ENCODE peak calls at places on chromosomes 11 and 22, in ten cellular contexts. B is naive thymus-derived CD4-positive, alpha-beta T cell; D is A549; V is activated CD8-positive, alpha-beta T cell treated with anti-CD3 and anti-CD28 coated beads for 36 hours; G is naive thymus-derived CD8-positive, alpha-beta T cell; I is activated naive CD4-positive, alpha-beta T cell treated with anti-CD3 and anti-CD28 coated beads, Interleukin-2, amount 50 U/mL, for 72 hours; X is heart right ventricle; R is aorta; T is activated naive CD8-positive, alpha-beta T cell treated with anti-CD3 and anti-CD28 coated beads, Interleukin-2, amount 50 U/mL, for 24 hours; K is RWPE2. W is an unnamed sample.
A peak's percentile ranks its signal among the peaks of the same experiment; 100 is the strongest.

GRCh38 chr22:37299969-37300509 is 17.7 kb downstream of the CYTH4 start:
- ATAC-seq in B (peak; percentile 2), D (no peak), V (no peak), G (no peak), I (no peak), X (no peak), R (no peak), T (no peak), K (no peak), W (no peak)

GRCh38 chr22:17352798-17353197 is 16.5 kb upstream of the CECR2 start:
- ATAC-seq in B (no peak), D (no peak), V (no peak), G (no peak), I (no peak), X (no peak), R (no peak), T (no peak), K (no peak), W (no peak)

GRCh38 chr22:42697542-42698013 is 23.1 kb downstream of the A4GALT start:
- ATAC-seq in B (no peak), D (peak; percentile 77), V (no peak), G (no peak), I (no peak), X (peak; percentile 81), R (peak; percentile 88), T (no peak), K (peak; percentile 92), W (no peak)

GRCh38 chr11:68406318-68407313 is 53.9 kb upstream of the PPP6R3 start:
- ATAC-seq in B (no peak), D (no peak), V (no peak), G (no peak), I (no peak), X (no peak), R (no peak), T (no peak), K (no peak), W (no peak)

GRCh38 chr22:27673839-27674238 is 127.7 kb downstream of the MN1 start:
- ATAC-seq in B (no peak), D (no peak), V (no peak), G (no peak), I (no peak), X (no peak), R (no peak), T (no peak), K (no peak), W (no peak)

GRCh38 chr22:36335621-36336020 is 52.1 kb downstream of the MYH9 start:
- ATAC-seq in B (no peak), D (no peak), V (no peak), G (no peak), I (no peak), X (no peak), R (no peak), T (no peak), K (no peak), W (no peak)

GRCh38 chr11:70472240-70472639 is 73.9 kb downstream of the CTTN start:
- ATAC-seq in B (no peak), D (no peak), V (no peak), G (no peak), I (no peak), X (no peak), R (no peak), T (no peak), K (no peak), W (no peak)

GRCh38 chr11:33970984-33971466 is 79.1 kb upstream of the LMO2 start:
- ATAC-seq in B (peak; percentile 72), D (peak; percentile 89), V (peak; percentile 53), G (no peak), I (no peak), X (peak; percentile 91), R (peak; percentile 89), T (peak; percentile 52), K (peak; percentile 80), W (no peak)

GRCh38 chr11:17633987-17634775 is 85.2 kb upstream of the MYOD1 start:
- ATAC-seq in B (no peak), D (no peak), V (no peak), G (no peak), I (no peak), X (no peak), R (no peak), T (no peak), K (no peak), W (no peak)

GRCh38 chr11:19935507-19935906 is 222.9 kb downstream of the NAV2 start:
- ATAC-seq in B (no peak), D (no peak), V (no peak), G (no peak), I (no peak), X (no peak), R (no peak), T (no peak), K (peak; percentile 57), W (no peak)

GRCh38 chr11:73177380-73178091 is 35.4 kb upstream of the FCHSD2 start:
- ATAC-seq in B (no peak), D (peak; percentile 4), V (no peak), G (no peak), I (peak; percentile 25), X (peak; percentile 51), R (peak; percentile 70), T (no peak), K (peak; percentile 8), W (no peak)

GRCh38 chr11:97259884-97260283 is 870.1 kb downstream of the JRKL start:
- ATAC-seq in B (no peak), D (no peak), V (no peak), G (no peak), I (no peak), X (no peak), R (no peak), T (no peak), K (no peak), W (no peak)

GRCh38 chr11:61102667-61103491 is 590 bp downstream of the CD5 start:
- ATAC-seq in B (peak; percentile 28), D (peak; percentile 38), V (peak; percentile 37), G (peak; percentile 45), I (peak; percentile 46), X (no peak), R (peak; percentile 48), T (peak; percentile 48), K (no peak), W (peak; percentile 52)

GRCh38 chr22:20727118-20728015 is 46.5 kb upstream of the SERPIND1 start:
- ATAC-seq in B (no peak), D (no peak), V (no peak), G (no peak), I (no peak), X (no peak), R (no peak), T (no peak), K (no peak), W (no peak)

GRCh38 chr11:113059548-113059947 is 98.3 kb downstream of the NCAM1 start:
- ATAC-seq in B (no peak), D (no peak), V (no peak), G (no peak), I (no peak), X (no peak), R (no peak), T (no peak), K (no peak), W (no peak)

GRCh38 chr11:125452125-125452470 is 44.0 kb downstream of the FEZ1 start:
- ATAC-seq in B (no peak), D (no peak), V (no peak), G (no peak), I (no peak), X (no peak), R (no peak), T (no peak), K (no peak), W (no peak)

GRCh38 chr11:3831378-3832239 is 9.2 kb downstream of the RHOG start:
- ATAC-seq in B (peak; percentile 61), D (no peak), V (peak; percentile 34), G (peak; percentile 24), I (peak; percentile 51), X (peak; percentile 21), R (no peak), T (peak; percentile 67), K (no peak), W (peak; percentile 77)

GRCh38 chr11:967995-968751 is 42.5 kb downstream of the AP2A2 start:
- ATAC-seq in B (no peak), D (no peak), V (no peak), G (no peak), I (no peak), X (no peak), R (no peak), T (no peak), K (no peak), W (no peak)

GRCh38 chr11:33742249-33742851 is 6.1 kb upstream of the CD59 start:
- ATAC-seq in B (peak; percentile 77), D (peak; percentile 76), V (peak; percentile 42), G (peak; percentile 55), I (no peak), X (peak; percentile 57), R (no peak), T (no peak), K (peak; percentile 69), W (no peak)

GRCh38 chr11:105862736-105863367 is 159.2 kb downstream of the MSANTD4 start:
- ATAC-seq in B (no peak), D (no peak), V (no peak), G (peak; percentile 33), I (no peak), X (no peak), R (peak; percentile 67), T (no peak), K (peak; percentile 61), W (no peak)

GRCh38 chr11:134951305-134951700 is 539.3 kb upstream of the B3GAT1 start:
- ATAC-seq in B (no peak), D (no peak), V (no peak), G (no peak), I (no peak), X (no peak), R (peak; percentile 81), T (no peak), K (peak; percentile 62), W (no peak)

GRCh38 chr22:49789289-49790141 is 38.2 kb downstream of the BRD1 start:
- ATAC-seq in B (peak; percentile 68), D (no peak), V (peak; percentile 94), G (peak; percentile 86), I (peak; percentile 67), X (peak; percentile 71), R (peak; percentile 61), T (peak; percentile 62), K (peak; percentile 42), W (peak; percentile 58)

GRCh38 chr11:68204402-68204801 is 8.7 kb downstream of the KMT5B start:
- ATAC-seq in B (no peak), D (no peak), V (no peak), G (no peak), I (no peak), X (no peak), R (no peak), T (no peak), K (no peak), W (no peak)

GRCh38 chr22:46070722-46071450 is 79.4 kb upstream of the PPARA start:
- ATAC-seq in B (peak; percentile 75), D (peak; percentile 32), V (peak; percentile 65), G (peak; percentile 55), I (peak; percentile 61), X (peak; percentile 64), R (peak; percentile 45), T (peak; percentile 37), K (peak; percentile 3), W (peak; percentile 51)

GRCh38 chr22:27554106-27554814 is 247.3 kb downstream of the MN1 start:
- ATAC-seq in B (no peak), D (no peak), V (no peak), G (no peak), I (no peak), X (peak; percentile 7), R (no peak), T (no peak), K (peak; percentile 57), W (no peak)

GRCh38 chr22:48663297-48663696 is 1164.4 kb downstream of the BRD1 start:
- ATAC-seq in B (no peak), D (no peak), V (no peak), G (no peak), I (no peak), X (no peak), R (no peak), T (no peak), K (no peak), W (no peak)

GRCh38 chr11:87076260-87076783 is 38.6 kb downstream of the TMEM135 start:
- ATAC-seq in B (peak; percentile 16), D (no peak), V (no peak), G (no peak), I (no peak), X (no peak), R (no peak), T (no peak), K (no peak), W (no peak)

GRCh38 chr22:25039255-25039654 is 86.7 kb downstream of the KIAA1671 start:
- ATAC-seq in B (no peak), D (no peak), V (no peak), G (no peak), I (no peak), X (no peak), R (no peak), T (no peak), K (no peak), W (no peak)

W was measured in activated T-helper 17 cell treated with anti-CD3 and anti-CD28 coated beads, Interleukin-2, amount 50 U/mL, for 72 hours.